ENCODE peak calls at places on chromosomes 4 and X, in nine cellular contexts. E is AG10803; B is neuronal stem cell; Z is mucosa of descending colon; Q is CD8-positive, alpha-beta memory T cell; H is CD4-positive, alpha-beta memory T cell; R is skeletal muscle cell; I is IMR-90; O is fibroblast of lung. W is an unnamed sample.
A peak's percentile ranks its signal among the peaks of the same experiment; 100 is the strongest.

GRCh38 chr4:38101563-38101962 is 141.4 kb downstream of the PTTG2 start:
- DNase-seq in I (peak; percentile 87), O (peak; percentile 86), E (peak; percentile 60), H (no peak), Q (no peak), R (no peak), Z (no peak), B (no peak), W (peak; percentile 90)

GRCh38 chr4:175784986-175785525 is 27.0 kb downstream of the GPM6A start:
- DNase-seq in R (no peak), E (no peak), H (no peak), Q (no peak), O (peak; percentile 66), I (no peak), Z (no peak), B (no peak), W (no peak)

GRCh38 chr4:40916880-40917279 is 167.1 kb downstream of the NSUN7 start:
- DNase-seq in E (peak; percentile 22), I (no peak), R (no peak), Q (no peak), H (no peak), O (no peak), Z (peak; percentile 53), B (no peak), W (no peak)

GRCh38 chr4:6199344-6199921 is 916 bp downstream of the JAKMIP1 start:
- DNase-seq in B (no peak), I (no peak), H (peak; percentile 31), O (no peak), Z (no peak), E (no peak), R (no peak), Q (no peak), W (no peak)

GRCh38 chr4:40225497-40225896 is 28.7 kb downstream of the RHOH start:
- DNase-seq in I (no peak), B (no peak), Z (no peak), Q (no peak), R (no peak), H (no peak), O (no peak), E (no peak), W (no peak)

GRCh38 chr4:57425610-57426009 is 315.4 kb upstream of the IGFBP7 start:
- DNase-seq in O (peak; percentile 61), I (no peak), H (no peak), B (no peak), Z (no peak), R (no peak), E (peak; percentile 24), Q (no peak), W (peak; percentile 28)

GRCh38 chr4:47686294-47686872 is 151.5 kb downstream of the CORIN start:
- DNase-seq in R (no peak), H (peak; percentile 53), Q (peak; percentile 41), Z (peak; percentile 54), B (peak; percentile 51), E (peak; percentile 23), I (peak; percentile 38), O (peak; percentile 15), W (peak; percentile 32)

GRCh38 chr4:15054546-15054945 is 52.3 kb downstream of the CPEB2 start:
- DNase-seq in H (no peak), I (no peak), Q (no peak), R (no peak), Z (no peak), O (no peak), B (no peak), E (no peak), W (no peak)

GRCh38 chr4:61149278-61149677 is 50.8 kb upstream of the ADGRL3 start:
- DNase-seq in O (peak; percentile 19), H (no peak), I (peak; percentile 13), B (no peak), Z (no peak), R (peak; percentile 64), E (no peak), Q (no peak), W (no peak)

GRCh38 chrX:22818061-22818460 is 181.7 kb upstream of the DDX53 start:
- DNase-seq in O (peak; percentile 35), B (no peak), R (no peak), I (no peak), H (no peak), Q (no peak), E (no peak), Z (no peak), W (peak; percentile 61)

GRCh38 chrX:110315541-110315940 is 2.3 kb downstream of the AMMECR1 start:
- DNase-seq in E (no peak), Q (no peak), H (no peak), O (peak; percentile 33), R (no peak), I (no peak), B (no peak), Z (no peak), W (peak; percentile 30)

GRCh38 chr4:89072921-89073320 is 15.9 kb upstream of the FAM13A start:
- DNase-seq in E (no peak), B (no peak), I (no peak), H (no peak), O (no peak), Z (no peak), Q (no peak), R (no peak), W (no peak)

DNA sequence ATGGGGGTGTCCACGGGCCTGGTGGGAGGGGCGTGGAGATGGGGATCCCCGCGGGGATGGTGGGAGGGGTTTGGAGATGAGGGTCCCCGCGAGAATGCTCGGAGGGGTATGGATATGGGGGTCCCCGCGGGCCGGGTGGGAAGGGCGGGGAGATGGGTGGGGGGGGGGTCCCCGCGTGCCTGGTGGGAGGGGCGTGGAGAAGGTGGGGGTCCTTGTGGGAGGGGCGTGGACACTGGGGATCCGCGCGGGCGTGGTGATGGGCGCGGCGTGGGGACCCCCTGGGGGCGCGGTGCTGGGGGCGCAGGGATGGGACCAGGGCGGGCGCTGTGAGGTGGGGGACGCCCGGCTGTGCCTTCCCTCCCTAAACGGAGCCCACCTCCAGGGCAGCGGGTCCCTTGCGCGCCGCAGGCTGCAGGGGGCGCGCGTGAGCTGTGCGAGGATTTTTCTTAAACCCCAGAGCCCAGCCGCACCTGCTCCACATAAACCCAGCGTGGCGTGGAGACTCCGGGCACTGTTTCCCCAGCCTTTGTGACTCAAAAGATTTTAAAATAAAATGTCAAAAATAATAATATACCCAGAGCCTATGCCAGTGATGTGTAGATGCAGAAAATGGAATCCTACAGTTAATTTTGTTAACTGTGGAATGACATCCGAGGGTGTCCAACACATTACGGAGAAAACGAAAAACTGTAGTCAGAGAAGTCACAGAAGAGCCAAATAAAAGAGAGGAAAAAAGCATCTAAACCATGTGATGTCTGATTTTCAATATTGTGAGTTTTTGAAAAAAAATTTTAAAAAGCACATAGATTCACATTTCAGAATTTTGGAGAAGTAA is 1.5 kb upstream of the ASMTL start:
- DNase-seq in O (peak; percentile 60), I (peak; percentile 69), B (peak; percentile 83), Z (peak; percentile 95), E (peak; percentile 66), Q (peak; percentile 90), H (peak; percentile 86), R (no peak), W (peak; percentile 72)
- H3K4me3 ChIP-seq in O (no peak overlapping the region), I (peak overlapping the region; percentile 55), B (no peak overlapping the region), Z (no peak overlapping the region), E (peak overlapping the region; percentile 51), Q (no peak overlapping the region), H (peak overlapping the region; percentile 54), R (peak overlapping the region; percentile 76), W (peak overlapping the region; percentile 61)

GRCh38 chrX:138711399-138712347 is at the start of gene FGF13:
- DNase-seq in O (peak; percentile 27), E (no peak), Z (peak; percentile 14), I (no peak), Q (no peak), R (no peak), B (peak; percentile 48), H (no peak), W (no peak)
- H3K4me3 ChIP-seq in O (no peak within 1 kb of the TSS), E (peak within 1 kb of the TSS; percentile 54), Z (no peak within 1 kb of the TSS), I (no peak within 1 kb of the TSS), Q (no peak within 1 kb of the TSS), R (peak within 1 kb of the TSS; percentile 40), B (peak within 1 kb of the TSS; percentile 63), H (no peak within 1 kb of the TSS), W (peak within 1 kb of the TSS; percentile 44)

GRCh38 chr4:19155568-19155967 is 1096.1 kb upstream of the SLIT2 start:
- DNase-seq in Q (no peak), I (no peak), Z (no peak), E (no peak), O (no peak), R (no peak), B (no peak), H (no peak), W (no peak)

GRCh38 chr4:19151684-19152083 is 1100.0 kb upstream of the SLIT2 start:
- DNase-seq in O (no peak), B (no peak), E (no peak), Z (no peak), R (no peak), H (no peak), Q (no peak), I (no peak), W (no peak)

GRCh38 chr4:19156786-19157185 is 1094.9 kb upstream of the SLIT2 start:
- DNase-seq in Q (no peak), Z (no peak), B (no peak), O (no peak), H (no peak), E (no peak), R (no peak), I (no peak), W (no peak)

GRCh38 chr4:19152264-19152663 is 1099.4 kb upstream of the SLIT2 start:
- DNase-seq in I (no peak), E (no peak), H (no peak), B (no peak), Z (no peak), O (no peak), Q (no peak), R (no peak), W (no peak)
- H3K4me3 ChIP-seq in I (no peak overlapping the region), E (no peak overlapping the region), H (no peak overlapping the region), B (no peak overlapping the region), Z (no peak overlapping the region), O (no peak overlapping the region), Q (no peak overlapping the region), R (no peak overlapping the region), W (no peak overlapping the region)

DNA sequence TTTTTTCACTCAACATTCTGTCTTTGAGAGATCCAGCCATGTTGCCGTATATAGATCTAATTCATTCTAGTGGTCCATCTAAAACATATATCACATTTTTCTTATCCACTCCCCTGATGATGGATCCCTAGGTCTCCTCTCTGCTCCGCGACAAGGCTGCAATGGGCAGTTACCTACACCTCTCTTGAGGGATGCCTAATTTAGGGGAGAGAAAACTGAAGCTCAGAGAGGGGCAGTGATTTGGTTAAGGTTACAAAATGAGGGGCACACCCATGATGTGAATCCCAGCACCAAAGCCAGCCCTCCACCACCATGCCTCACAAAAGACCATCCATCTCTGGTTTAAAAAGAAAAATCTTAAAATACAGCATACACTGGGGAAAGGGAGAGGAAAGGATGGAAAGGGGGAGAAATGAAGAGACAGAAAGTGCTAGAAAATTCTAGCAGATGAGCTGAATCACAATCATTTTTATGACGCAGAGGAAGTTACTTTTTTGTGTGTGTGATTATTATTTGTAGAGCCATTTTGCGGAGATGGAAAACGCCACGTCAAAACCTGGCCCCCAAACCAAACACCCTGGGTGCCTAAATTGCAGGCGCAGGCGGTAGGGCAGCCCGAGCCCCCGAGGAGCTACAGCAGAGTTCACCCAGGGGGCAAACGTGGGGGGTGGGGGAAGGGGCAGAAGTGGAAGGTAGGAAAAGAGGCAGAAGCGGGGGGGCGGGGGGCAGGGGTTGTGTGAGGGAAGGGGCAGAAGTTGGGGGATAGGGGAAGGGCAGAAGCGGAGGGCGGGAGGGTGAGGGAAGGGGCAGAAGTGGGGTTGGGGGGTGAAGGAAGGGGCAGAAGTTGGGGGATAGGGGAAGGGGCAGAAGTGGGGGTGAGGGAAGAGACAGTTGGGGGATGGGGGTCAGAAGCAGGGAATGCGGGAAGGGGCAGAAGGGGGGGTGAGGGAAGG is 1.3 kb upstream of the TSPYL2 start:
- DNase-seq in H (no peak), O (peak; percentile 19), Q (peak; percentile 42), B (no peak), Z (no peak), R (no peak), I (peak; percentile 43), E (no peak), W (peak; percentile 39)
- H3K4me3 ChIP-seq in H (no peak overlapping the region), O (no peak overlapping the region), Q (no peak overlapping the region), B (no peak overlapping the region), Z (no peak overlapping the region), R (peak overlapping the region; percentile 28), I (peak overlapping the region; percentile 30), E (peak overlapping the region; percentile 35), W (peak overlapping the region; percentile 43)